ENCODE peak calls at places on chromosomes 5 and 9, in six cellular contexts. S is HEK293T, L is HepG2, A is GM12878, T is K562, I is IMR-90. Y is an unnamed sample.
A peak's percentile ranks its signal among the peaks of the same experiment; 100 is the strongest.

GRCh38 chr9:71490810-71491209 is 277.5 kb downstream of the CEMIP2 start:
- DNase-seq in I (no peak), S (no peak), T (no peak), L (peak; percentile 4), A (no peak), Y (peak; percentile 8)

GRCh38 chr9:132486706-132487350 is 76.8 kb downstream of the CFAP77 start:
- DNase-seq in T (no peak), I (no peak), S (no peak), A (no peak), L (no peak), Y (no peak)

GRCh38 chr5:63070001-63070400 is 491.4 kb downstream of the LRRC70 start:
- DNase-seq in A (no peak), L (no peak), S (no peak), I (no peak), T (no peak), Y (no peak)

GRCh38 chr9:79800578-79800977 is 228.8 kb downstream of the TLE4 start:
- DNase-seq in A (no peak), I (peak; percentile 24), S (no peak), L (no peak), T (no peak), Y (no peak)

GRCh38 chr5:168646335-168646734 is 67.2 kb upstream of the PANK3 start:
- DNase-seq in L (no peak), I (no peak), T (no peak), A (no peak), S (no peak), Y (no peak)

GRCh38 chr5:110018509-110018908 is 328.8 kb downstream of the MAN2A1 start:
- DNase-seq in I (no peak), T (no peak), L (no peak), A (no peak), S (no peak), Y (no peak)

GRCh38 chr5:72246239-72246580 is 73.8 kb downstream of the MRPS27 start:
- DNase-seq in S (peak; percentile 18), A (no peak), L (no peak), I (no peak), T (peak; percentile 44), Y (peak; percentile 52)

GRCh38 chr9:122005597-122005996 is 87.5 kb downstream of the TTLL11 start:
- DNase-seq in L (no peak), A (no peak), I (peak; percentile 41), S (peak; percentile 35), T (no peak), Y (peak; percentile 48)

GRCh38 chr9:90086076-90086475 is 481.3 kb downstream of the GADD45G start:
- DNase-seq in L (no peak), S (no peak), T (no peak), A (no peak), I (no peak), Y (no peak)

GRCh38 chr9:89883401-89884341 is 278.9 kb downstream of the GADD45G start:
- DNase-seq in T (no peak), S (no peak), L (no peak), A (no peak), I (no peak), Y (no peak)

GRCh38 chr9:119963798-119964372 is 594.6 kb upstream of the BRINP1 start:
- DNase-seq in L (peak; percentile 39), A (no peak), I (peak; percentile 89), T (no peak), S (no peak), Y (peak; percentile 68)

GRCh38 chr5:151825445-151825844 is 53.7 kb downstream of the G3BP1 start:
- DNase-seq in S (peak; percentile 71), A (peak; percentile 17), I (peak; percentile 69), T (peak; percentile 53), L (peak; percentile 64), Y (peak; percentile 54)

GRCh38 chr5:13780081-13780480 is 164.4 kb downstream of the DNAH5 start:
- DNase-seq in L (no peak), I (no peak), T (no peak), S (no peak), A (no peak), Y (no peak)

GRCh38 chr5:149130121-149130931 is 11.0 kb upstream of the ABLIM3 start:
- DNase-seq in T (no peak), L (no peak), S (no peak), A (no peak), I (peak; percentile 49), Y (no peak)

DNA sequence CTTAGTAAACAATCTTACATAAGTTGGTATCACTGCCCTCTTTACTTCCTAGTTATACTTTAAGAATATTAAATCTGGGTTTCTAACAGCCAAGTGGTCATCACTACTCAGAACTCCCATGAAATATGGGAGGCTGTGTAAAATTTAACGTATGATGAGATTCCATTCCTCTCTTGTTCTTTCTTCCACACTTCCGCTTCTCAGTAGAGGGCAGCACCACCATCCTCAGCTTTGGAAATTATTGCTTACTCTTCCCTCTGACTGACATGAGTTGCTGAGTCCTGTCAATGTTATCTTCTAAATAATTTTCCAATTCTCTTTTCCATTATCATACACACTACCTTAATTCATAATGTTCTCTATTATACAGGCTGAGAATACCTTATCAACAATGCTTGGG is 194.0 kb downstream of the RFX3 start:
- DNase-seq in S (peak; percentile 12), L (peak; percentile 17), T (no peak), A (no peak), I (no peak), Y (peak; percentile 27)
- TF ChIP-seq BHLHE40 in S (no peak), L (no peak), T (no peak), A (no peak), I (no peak), Y (no peak)

GRCh38 chr5:113761594-113761993 is 248.1 kb downstream of the YTHDC2 start:
- DNase-seq in T (no peak), A (no peak), L (no peak), I (no peak), S (no peak), Y (no peak)
- TF ChIP-seq BHLHE40 in T (no peak), A (no peak), L (no peak), I (no peak), S (no peak), Y (no peak)

GRCh38 chr5:56607074-56607473 is 208.3 kb upstream of the MAP3K1 start:
- DNase-seq in I (peak; percentile 50), L (no peak), S (no peak), T (no peak), A (no peak), Y (no peak)
- TF ChIP-seq BHLHE40 in I (no peak), L (no peak), S (no peak), T (no peak), A (no peak), Y (no peak)

GRCh38 chr9:137952976-137953666 is 75.5 kb downstream of the CACNA1B start:
- DNase-seq in S (no peak), A (no peak), L (no peak), I (no peak), T (no peak), Y (no peak)
- TF ChIP-seq BHLHE40 in S (no peak), A (no peak), L (no peak), I (no peak), T (no peak), Y (no peak)

GRCh38 chr5:122533825-122534224 is 221.8 kb downstream of the SNCAIP start:
- DNase-seq in A (no peak), I (no peak), T (no peak), L (no peak), S (no peak), Y (no peak)
- TF ChIP-seq BHLHE40 in A (no peak), I (no peak), T (no peak), L (no peak), S (no peak), Y (no peak)

DNA sequence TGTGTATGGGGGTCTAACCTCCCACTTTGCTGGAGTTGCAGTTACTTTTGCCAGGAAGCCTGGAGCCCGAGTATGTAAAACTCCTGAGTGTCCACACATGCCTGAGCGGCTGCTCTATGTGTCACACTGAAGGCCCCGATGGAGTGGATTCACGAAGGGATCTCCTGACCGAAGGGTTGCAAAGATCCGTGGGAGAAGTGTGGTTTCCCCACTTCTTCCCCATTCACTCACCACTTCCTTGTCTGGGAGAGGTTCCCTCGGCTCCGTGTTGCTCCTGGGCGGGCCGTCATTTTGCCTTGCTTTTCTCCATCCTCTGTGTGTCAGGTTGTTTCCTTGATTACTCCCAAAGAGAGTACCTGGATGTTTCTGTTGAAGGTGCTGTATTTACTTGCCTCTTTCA is 16.2 kb upstream of the IL3 start:
- DNase-seq in I (no peak), A (no peak), T (no peak), L (no peak), S (no peak), Y (no peak)
- TF ChIP-seq BHLHE40 in I (no peak), A (no peak), T (no peak), L (no peak), S (no peak), Y (no peak)